ENCODE peak calls at places on chromosomes 13 and 19, in nine cellular contexts. V, H, Q, N, U, P, J, C and A are unnamed samples.
A peak's percentile ranks its signal among the peaks of the same experiment; 100 is the strongest.

GRCh38 chr19:17794731-17795494 is at the start of gene B3GNT3:
- DNase-seq in V (no peak), H (no peak), Q (no peak), N (peak; percentile 90), U (peak; percentile 90), P (peak; percentile 20), J (no peak), C (peak; percentile 44), A (peak; percentile 9)

GRCh38 chr19:45171211-45171623 is 6.8 kb downstream of the TRAPPC6A start:
- DNase-seq in V (peak; percentile 25), H (no peak), Q (no peak), N (no peak), U (peak; percentile 43), P (no peak), J (no peak), C (no peak), A (no peak)

GRCh38 chr13:45055902-45056648 is 64.2 kb upstream of the GTF2F2 start:
- DNase-seq in V (peak; percentile 24), H (no peak), Q (no peak), N (no peak), U (no peak), P (no peak), J (no peak), C (peak; percentile 57), A (peak; percentile 32)

GRCh38 chr13:51841732-51842131 is 3.2 kb downstream of the TMEM272 start:
- DNase-seq in V (no peak), H (no peak), Q (no peak), N (no peak), U (no peak), P (no peak), J (no peak), C (no peak), A (no peak)

GRCh38 chr19:33778089-33778791 is 18.4 kb upstream of the KCTD15 start:
- DNase-seq in V (peak; percentile 66), H (peak; percentile 4), Q (no peak), N (peak; percentile 93), U (peak; percentile 93), P (peak; percentile 91), J (peak; percentile 47), C (peak; percentile 88), A (peak; percentile 78)

GRCh38 chr19:57559008-57559403 is 657 bp downstream of the ZNF550 start:
- DNase-seq in V (peak; percentile 20), H (no peak), Q (no peak), N (peak; percentile 64), U (peak; percentile 64), P (peak; percentile 41), J (no peak), C (peak; percentile 58), A (peak; percentile 44)

GRCh38 chr19:33429891-33430673 is 56.6 kb downstream of the CEBPG start:
- DNase-seq in V (no peak), H (no peak), Q (no peak), N (peak; percentile 54), U (no peak), P (no peak), J (no peak), C (no peak), A (no peak)

GRCh38 chr13:57253551-57253950 is 86.6 kb downstream of the PRR20E start:
- DNase-seq in V (no peak), H (no peak), Q (no peak), N (no peak), U (no peak), P (no peak), J (no peak), C (no peak), A (no peak)

GRCh38 chr13:74024314-74024713 is 109.9 kb downstream of the KLF12 start:
- DNase-seq in V (no peak), H (no peak), Q (no peak), N (no peak), U (no peak), P (no peak), J (no peak), C (no peak), A (peak; percentile 42)

GRCh38 chr13:99403458-99403971 is 96.3 kb upstream of the GPR183 start:
- DNase-seq in V (no peak), H (no peak), Q (no peak), N (no peak), U (no peak), P (no peak), J (no peak), C (no peak), A (no peak)

GRCh38 chr19:56137405-56137804 is 3.7 kb upstream of the ZNF444 start:
- DNase-seq in V (no peak), H (no peak), Q (no peak), N (no peak), U (no peak), P (no peak), J (no peak), C (no peak), A (no peak)

GRCh38 chr13:39100996-39101751 is 62.9 kb downstream of the NHLRC3 start:
- DNase-seq in V (no peak), H (no peak), Q (no peak), N (no peak), U (no peak), P (no peak), J (no peak), C (no peak), A (no peak)

GRCh38 chr13:106083620-106084350 is 451.7 kb downstream of the EFNB2 start:
- DNase-seq in V (peak; percentile 57), H (no peak), Q (no peak), N (no peak), U (peak; percentile 75), P (peak; percentile 31), J (no peak), C (peak; percentile 63), A (peak; percentile 78)

GRCh38 chr19:31882709-31883108 is 462.7 kb upstream of the ZNF507 start:
- DNase-seq in V (no peak), H (no peak), Q (no peak), N (no peak), U (no peak), P (no peak), J (no peak), C (no peak), A (no peak)
- TF ChIP-seq CTCF in V (no peak), H (no peak), Q (no peak), N (no peak), U (peak; percentile 49), P (no peak), J (no peak), C (peak; percentile 7), A (no peak)

GRCh38 chr13:30905932-30906383 is at the start of gene MEDAG:
- DNase-seq in V (peak; percentile 61), H (no peak), Q (no peak), N (peak; percentile 90), U (no peak), P (no peak), J (peak; percentile 82), C (no peak), A (peak; percentile 88)
- H3K4me3 ChIP-seq in V (peak within 1 kb of the TSS; percentile 44), H (no peak within 1 kb of the TSS), Q (peak within 1 kb of the TSS; percentile 23), N (no peak within 1 kb of the TSS), U (no peak within 1 kb of the TSS), P (peak within 1 kb of the TSS; percentile 26), J (peak within 1 kb of the TSS; percentile 46), C (no peak within 1 kb of the TSS), A (peak within 1 kb of the TSS; percentile 61)

GRCh38 chr19:40862333-40862732 is 12.1 kb upstream of the CYP2A6 start:
- DNase-seq in V (no peak), H (no peak), Q (no peak), N (no peak), U (no peak), P (no peak), J (no peak), C (no peak), A (no peak)
- TF ChIP-seq CTCF in V (no peak), H (no peak), Q (no peak), N (no peak), U (peak; percentile 46), P (no peak), J (no peak), C (no peak), A (no peak)

GRCh38 chr19:37389234-37389633 is 18.3 kb downstream of the ZNF527 start:
- DNase-seq in V (no peak), H (no peak), Q (no peak), N (no peak), U (no peak), P (no peak), J (no peak), C (no peak), A (no peak)
- H3K4me3 ChIP-seq in V (no peak overlapping the region), H (no peak overlapping the region), Q (no peak overlapping the region), N (peak overlapping the region; percentile 0), U (peak overlapping the region; percentile 39), P (no peak overlapping the region), J (no peak overlapping the region), C (no peak overlapping the region), A (no peak overlapping the region)

DNA sequence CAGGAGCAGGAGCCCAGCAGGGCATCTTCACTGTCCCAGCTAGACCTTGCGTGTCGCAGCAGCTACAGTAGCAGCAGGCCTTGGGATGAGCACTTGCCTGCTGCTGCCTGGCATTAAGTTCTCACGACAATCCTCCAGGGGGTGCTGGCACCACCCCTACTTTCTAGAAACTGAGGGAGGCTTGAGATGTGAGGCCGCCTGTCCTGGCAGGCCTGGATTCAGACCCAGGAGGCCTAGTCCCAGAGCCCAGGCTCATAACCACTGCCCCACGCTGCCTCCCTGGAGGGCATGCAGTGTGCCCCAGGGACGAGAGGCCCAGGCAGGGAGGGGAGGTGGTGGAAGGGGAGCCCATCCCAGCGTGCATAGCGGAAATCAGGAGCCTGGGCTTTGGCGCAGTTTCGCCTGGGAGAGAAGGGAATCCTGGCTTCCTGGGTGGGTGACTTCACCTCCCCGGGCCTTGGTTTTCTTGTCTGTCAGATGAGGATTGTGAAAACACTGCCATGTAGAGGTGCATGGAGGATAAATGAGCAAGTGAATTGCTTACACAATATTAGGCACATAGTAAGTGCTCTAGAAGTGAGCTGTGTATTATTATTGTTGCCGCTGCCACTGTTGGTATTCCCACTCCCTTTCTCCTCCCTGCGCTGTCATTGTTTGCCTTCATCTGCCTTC is 26.1 kb downstream of the PPP5C start:
- DNase-seq in V (no peak), H (no peak), Q (no peak), N (peak; percentile 76), U (peak; percentile 85), P (no peak), J (no peak), C (peak; percentile 59), A (peak; percentile 46)
- TF ChIP-seq CTCF in V (peak; percentile 17), H (no peak), Q (peak; percentile 41), N (peak; percentile 2), U (peak; percentile 74), P (peak; percentile 43), J (no peak), C (peak; percentile 59), A (peak; percentile 61)

GRCh38 chr13:41514853-41515395 is 57.6 kb downstream of the RGCC start:
- DNase-seq in V (no peak), H (no peak), Q (no peak), N (no peak), U (no peak), P (no peak), J (no peak), C (no peak), A (no peak)
- H3K4me3 ChIP-seq in V (no peak overlapping the region), H (no peak overlapping the region), Q (no peak overlapping the region), N (no peak overlapping the region), U (no peak overlapping the region), P (no peak overlapping the region), J (no peak overlapping the region), C (no peak overlapping the region), A (no peak overlapping the region)

GRCh38 chr19:39124136-39124764 is 1.3 kb upstream of the PAK4 start:
- DNase-seq in V (no peak), H (no peak), Q (no peak), N (no peak), U (peak; percentile 63), P (no peak), J (no peak), C (no peak), A (no peak)
- TF ChIP-seq CTCF in V (no peak), H (no peak), Q (no peak), N (no peak), U (no peak), P (no peak), J (no peak), C (no peak), A (no peak)

GRCh38 chr19:3095375-3096191 is 1.4 kb downstream of the GNA11 start:
- DNase-seq in V (peak; percentile 35), H (no peak), Q (no peak), N (peak; percentile 77), U (peak; percentile 95), P (peak; percentile 60), J (no peak), C (peak; percentile 88), A (no peak)
- H3K4me3 ChIP-seq in V (peak overlapping the region; percentile 93), H (peak overlapping the region; percentile 77), Q (peak overlapping the region; percentile 89), N (peak overlapping the region; percentile 85), U (peak overlapping the region; percentile 88), P (peak overlapping the region; percentile 96), J (peak overlapping the region; percentile 99), C (peak overlapping the region; percentile 82), A (peak overlapping the region; percentile 92)